ENCODE peak calls at places on chromosome 22, in seven cellular contexts. Q, X, H, S, U, M and I are unnamed samples.

GRCh38 chr22:30609260-30610185 is 2.5 kb downstream of the TCN2 start:
- DNase-seq in X (no peak), M (no peak), H (no peak), U (peak; percentile 66), S (peak; percentile 86), Q (peak; percentile 86), I (peak; percentile 94)

GRCh38 chr22:39364646-39365405 is 15.0 kb downstream of the SYNGR1 start:
- DNase-seq in M (no peak), H (no peak), S (no peak), X (no peak), Q (no peak), U (no peak), I (peak; percentile 43)

GRCh38 chr22:41146573-41146972 is 54.2 kb downstream of the EP300 start:
- DNase-seq in X (no peak), H (no peak), S (no peak), U (no peak), Q (no peak), M (no peak), I (no peak)

GRCh38 chr22:27730649-27731433 is 70.7 kb downstream of the MN1 start:
- DNase-seq in Q (no peak), U (no peak), M (no peak), X (peak; percentile 66), H (no peak), S (peak; percentile 83), I (no peak)

GRCh38 chr22:42994917-42995562 is 19.9 kb downstream of the PACSIN2 start:
- DNase-seq in X (no peak), U (peak; percentile 71), Q (peak; percentile 94), H (no peak), M (no peak), S (no peak), I (peak; percentile 96)

GRCh38 chr22:30801695-30802094 is 107.0 kb downstream of the OSBP2 start:
- DNase-seq in H (no peak), Q (no peak), X (no peak), U (no peak), M (no peak), S (no peak), I (no peak)

GRCh38 chr22:30940655-30941362 is 27.8 kb downstream of the MORC2 start:
- DNase-seq in X (no peak), M (no peak), S (no peak), H (no peak), U (no peak), Q (no peak), I (no peak)

GRCh38 chr22:36184433-36185035 is 17.1 kb downstream of the APOL4 start:
- DNase-seq in U (no peak), S (no peak), Q (no peak), X (no peak), H (no peak), M (no peak), I (no peak)

GRCh38 chr22:48577691-48578090 is 1250.0 kb downstream of the BRD1 start:
- DNase-seq in X (no peak), M (no peak), S (no peak), H (no peak), Q (no peak), U (no peak), I (no peak)

GRCh38 chr22:38075961-38076360 is 8.0 kb downstream of the SLC16A8 start:
- DNase-seq in H (no peak), M (no peak), S (no peak), X (no peak), U (no peak), Q (no peak), I (no peak)

GRCh38 chr22:37771081-37771480 is 36.7 kb upstream of the GCAT start:
- DNase-seq in S (no peak), M (no peak), U (no peak), X (no peak), Q (no peak), H (no peak), I (no peak)

GRCh38 chr22:40890881-40891280 is 29.0 kb upstream of the DNAJB7 start:
- DNase-seq in M (no peak), S (no peak), H (no peak), U (no peak), Q (peak; percentile 51), X (no peak), I (no peak)

GRCh38 chr22:19904174-19904856 is 37.3 kb upstream of the COMT start:
- DNase-seq in M (no peak), S (no peak), X (no peak), H (no peak), U (no peak), Q (no peak), I (no peak)
- H2AK5ac ChIP-seq in M (no peak overlapping the region), S (no peak overlapping the region), X (no peak overlapping the region), H (peak overlapping the region; percentile 2), U (peak overlapping the region; percentile 56), Q (peak overlapping the region; percentile 38), I (peak overlapping the region; percentile 50)

GRCh38 chr22:46050916-46051614 is 74.1 kb upstream of the WNT7B start:
- DNase-seq in X (no peak), Q (no peak), U (no peak), H (no peak), M (no peak), S (no peak), I (no peak)

GRCh38 chr22:46050451-46050845 is 73.5 kb upstream of the WNT7B start:
- DNase-seq in M (no peak), U (no peak), S (no peak), H (no peak), X (no peak), Q (no peak), I (no peak)

GRCh38 chr22:46052801-46053562 is 76.0 kb upstream of the WNT7B start:
- DNase-seq in X (no peak), H (no peak), S (no peak), Q (no peak), U (no peak), M (no peak), I (no peak)

GRCh38 chr22:46052331-46052771 is 75.4 kb upstream of the WNT7B start:
- DNase-seq in M (no peak), H (no peak), Q (no peak), U (no peak), X (no peak), S (no peak), I (no peak)

GRCh38 chr22:46051646-46052045 is 74.7 kb upstream of the WNT7B start:
- DNase-seq in U (no peak), X (no peak), Q (no peak), S (no peak), M (no peak), H (no peak), I (no peak)
- H3K9ac ChIP-seq in U (no peak overlapping the region), X (no peak overlapping the region), Q (no peak overlapping the region), S (no peak overlapping the region), M (no peak overlapping the region), H (no peak overlapping the region), I (peak overlapping the region; percentile 95)

GRCh38 chr22:26561756-26562417 is 28.0 kb downstream of the TPST2 start:
- DNase-seq in H (no peak), U (no peak), Q (no peak), S (no peak), M (no peak), X (no peak), I (no peak)
- H2AK5ac ChIP-seq in H (no peak overlapping the region), U (no peak overlapping the region), Q (no peak overlapping the region), S (no peak overlapping the region), M (no peak overlapping the region), X (no peak overlapping the region), I (no peak overlapping the region)

GRCh38 chr22:33841281-33842005 is 78.8 kb downstream of the LARGE1 start:
- DNase-seq in S (no peak), U (no peak), Q (no peak), X (no peak), M (no peak), H (no peak), I (no peak)

GRCh38 chr22:33842421-33843094 is 77.7 kb downstream of the LARGE1 start:
- DNase-seq in U (no peak), H (no peak), S (no peak), X (no peak), Q (no peak), M (no peak), I (no peak)

GRCh38 chr22:33844273-33844672 is 76.0 kb downstream of the LARGE1 start:
- DNase-seq in H (no peak), S (peak; percentile 74), Q (no peak), X (peak; percentile 51), U (no peak), M (no peak), I (peak; percentile 58)

GRCh38 chr22:33838644-33839043 is 81.6 kb downstream of the LARGE1 start:
- DNase-seq in U (no peak), Q (no peak), S (no peak), X (no peak), H (no peak), M (no peak), I (no peak)

DNA sequence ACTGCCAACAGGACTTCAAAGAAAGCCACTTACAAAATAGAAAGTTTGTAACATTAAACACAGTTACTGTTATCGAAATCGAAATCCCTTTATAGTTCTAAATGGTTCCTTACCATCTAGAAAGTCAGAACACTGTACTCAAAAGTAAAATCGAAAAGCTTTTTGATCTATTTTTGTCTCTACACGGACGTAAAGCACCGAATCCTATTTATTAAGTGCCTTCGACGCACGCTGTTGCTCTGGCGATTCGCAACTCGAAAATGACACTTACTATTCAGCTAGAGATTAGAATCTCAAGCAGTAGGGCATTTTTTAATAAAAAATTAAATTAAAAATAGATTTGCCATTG is 78.3 kb downstream of the LARGE1 start:
- DNase-seq in Q (no peak), M (no peak), X (no peak), S (no peak), U (no peak), H (no peak), I (no peak)
- H3K9ac ChIP-seq in Q (no peak overlapping the region), M (no peak overlapping the region), X (no peak overlapping the region), S (no peak overlapping the region), U (no peak overlapping the region), H (no peak overlapping the region), I (peak overlapping the region; percentile 52)

DNA sequence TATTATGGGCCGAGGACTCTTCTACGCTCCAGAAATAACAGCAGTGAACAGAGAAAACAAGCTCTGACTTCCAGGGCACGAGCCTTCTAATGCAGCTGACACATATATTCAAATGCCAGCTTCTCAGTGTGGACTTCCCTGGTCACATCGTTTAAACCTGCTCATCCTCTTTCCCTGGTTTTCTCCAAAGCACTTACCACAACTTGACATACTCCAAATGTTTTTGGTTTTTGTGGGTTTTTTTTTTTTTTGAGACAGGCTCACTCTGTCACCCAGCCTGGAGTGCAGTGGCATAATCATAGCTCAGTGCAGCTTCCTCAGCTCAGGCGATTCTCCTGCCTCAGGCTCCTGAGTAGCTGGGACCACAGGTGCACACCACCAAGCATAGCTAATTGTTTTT is 105.5 kb downstream of the MICAL3 start:
- DNase-seq in Q (peak; percentile 64), H (no peak), U (peak; percentile 79), X (no peak), S (no peak), M (no peak), I (peak; percentile 70)
- H2AK5ac ChIP-seq in Q (no peak overlapping the region), H (no peak overlapping the region), U (peak overlapping the region; percentile 97), X (no peak overlapping the region), S (no peak overlapping the region), M (no peak overlapping the region), I (no peak overlapping the region)

GRCh38 chr22:22098457-22099193 is 116.0 kb upstream of the TOP3B start:
- DNase-seq in S (no peak), U (no peak), H (no peak), M (no peak), X (no peak), Q (no peak), I (no peak)
- H3K9ac ChIP-seq in S (no peak overlapping the region), U (no peak overlapping the region), H (no peak overlapping the region), M (no peak overlapping the region), X (no peak overlapping the region), Q (no peak overlapping the region), I (no peak overlapping the region)